ENCODE peak calls at places on chromosome 17, in ten cellular contexts. O is endodermal cell, A is left ventricle myocardium inferior, S is spleen, P is fibroblast of lung, D is heart right ventricle, K is psoas muscle, Y is AG04450, L is dorsolateral prefrontal cortex, E is caudate nucleus. J is an unnamed sample.

GRCh38 chr17:16282522-16282921 is 65.5 kb downstream of the PIGL start:
- DNase-seq in P (peak; percentile 97), D (no peak), O (no peak), S (no peak), K (no peak), E (no peak), Y (peak; percentile 66), L (no peak), A (no peak), J (peak; percentile 26)

GRCh38 chr17:17874478-17874877 is 37.7 kb upstream of the SREBF1 start:
- DNase-seq in L (no peak), O (no peak), D (no peak), P (peak; percentile 78), A (no peak), S (no peak), Y (peak; percentile 44), E (no peak), K (no peak), J (peak; percentile 57)

GRCh38 chr17:40782450-40782849 is at the start of gene KRT27:
- DNase-seq in P (no peak), Y (no peak), D (no peak), S (no peak), A (no peak), K (no peak), L (no peak), O (no peak), E (no peak), J (no peak)

GRCh38 chr17:410674-411401 is 58.2 kb upstream of the RPH3AL start:
- DNase-seq in A (no peak), D (no peak), P (peak; percentile 40), L (peak; percentile 29), O (no peak), E (no peak), K (no peak), Y (no peak), S (peak; percentile 80), J (no peak)

GRCh38 chr17:21285164-21286065 is 904 bp downstream of the MAP2K3 start:
- DNase-seq in E (no peak), A (no peak), D (no peak), K (peak; percentile 61), S (no peak), L (no peak), Y (no peak), O (peak; percentile 73), P (peak; percentile 57), J (no peak)

GRCh38 chr17:76002100-76002499 is 1.4 kb downstream of the CDK3 start:
- DNase-seq in E (no peak), S (no peak), Y (no peak), P (no peak), L (no peak), A (no peak), K (no peak), O (peak; percentile 47), D (no peak), J (no peak)

GRCh38 chr17:39548494-39548893 is 59.2 kb downstream of the NEUROD2 start:
- DNase-seq in K (peak; percentile 25), Y (no peak), E (no peak), A (peak; percentile 44), P (no peak), D (no peak), O (no peak), S (no peak), L (no peak), J (no peak)

GRCh38 chr17:46742539-46743270 is 75.8 kb downstream of the WNT3 start:
- DNase-seq in Y (peak; percentile 39), D (no peak), L (no peak), O (no peak), P (peak; percentile 87), S (no peak), K (no peak), A (no peak), E (no peak), J (peak; percentile 80)

GRCh38 chr17:80181431-80181830 is 11.6 kb downstream of the CARD14 start:
- DNase-seq in P (no peak), A (no peak), Y (no peak), O (no peak), D (no peak), E (no peak), K (no peak), S (no peak), L (no peak), J (no peak)

GRCh38 chr17:41060052-41060604 is at the start of gene KRTAP2-3:
- DNase-seq in D (no peak), S (no peak), K (no peak), P (peak; percentile 99), L (no peak), O (no peak), Y (peak; percentile 87), E (no peak), A (no peak), J (peak; percentile 96)

GRCh38 chr17:2871720-2872119 is 75.5 kb downstream of the RAP1GAP2 start:
- DNase-seq in A (no peak), D (no peak), L (no peak), E (no peak), K (no peak), O (no peak), Y (no peak), P (no peak), S (no peak), J (no peak)

GRCh38 chr17:57861000-57861736 is 11.3 kb upstream of the MRPS23 start:
- DNase-seq in L (no peak), A (peak; percentile 64), Y (no peak), S (peak; percentile 91), D (peak; percentile 56), O (peak; percentile 88), P (peak; percentile 59), K (peak; percentile 64), E (no peak), J (no peak)

GRCh38 chr17:57864273-57864672 is 14.4 kb upstream of the MRPS23 start:
- DNase-seq in P (no peak), E (no peak), Y (no peak), K (no peak), S (no peak), L (no peak), A (no peak), D (no peak), O (peak; percentile 51), J (no peak)

GRCh38 chr17:57861737-57862409 is 12.0 kb upstream of the MRPS23 start:
- DNase-seq in O (peak; percentile 85), Y (no peak), P (peak; percentile 41), A (peak; percentile 78), S (peak; percentile 85), L (no peak), D (peak; percentile 74), E (no peak), K (peak; percentile 81), J (no peak)

GRCh38 chr17:57862990-57863667 is 13.3 kb upstream of the MRPS23 start:
- DNase-seq in S (no peak), E (no peak), P (peak; percentile 27), D (no peak), Y (no peak), L (peak; percentile 79), O (peak; percentile 74), A (no peak), K (no peak), J (no peak)

GRCh38 chr17:57862410-57862989 is 12.7 kb upstream of the MRPS23 start:
- DNase-seq in S (no peak), Y (no peak), A (no peak), D (no peak), P (no peak), E (no peak), K (no peak), L (no peak), O (peak; percentile 67), J (no peak)
- H3K27ac ChIP-seq in S (no peak overlapping the region), Y (peak overlapping the region; percentile 31), A (peak overlapping the region; percentile 81), D (peak overlapping the region; percentile 83), P (peak overlapping the region; percentile 78), E (peak overlapping the region; percentile 44), K (peak overlapping the region; percentile 93), L (peak overlapping the region; percentile 80), O (no peak overlapping the region), J (no peak overlapping the region)

GRCh38 chr17:47844814-47845453 is 3.9 kb upstream of the SCRN2 start:
- DNase-seq in A (no peak), E (no peak), K (no peak), D (no peak), S (no peak), Y (no peak), O (no peak), P (no peak), L (no peak), J (no peak)

GRCh38 chr17:47846741-47847340 is 4.1 kb downstream of the SP6 start:
- DNase-seq in A (no peak), E (no peak), S (no peak), P (no peak), K (no peak), O (peak; percentile 89), L (no peak), D (no peak), Y (no peak), J (no peak)

GRCh38 chr17:47848198-47848513 is 2.8 kb downstream of the SP6 start:
- DNase-seq in E (no peak), S (no peak), Y (no peak), P (no peak), D (no peak), L (no peak), A (no peak), O (no peak), K (no peak), J (no peak)

GRCh38 chr17:47850373-47850691 is 631 bp downstream of the SP6 start:
- DNase-seq in L (no peak), K (no peak), S (peak; percentile 51), D (no peak), E (no peak), P (no peak), A (no peak), O (no peak), Y (no peak), J (no peak)

GRCh38 chr17:47847341-47848197 is 3.4 kb downstream of the SP6 start:
- DNase-seq in E (no peak), L (no peak), K (no peak), D (no peak), O (peak; percentile 94), P (no peak), Y (no peak), A (no peak), S (no peak), J (no peak)
- H3K27ac ChIP-seq in E (no peak overlapping the region), L (no peak overlapping the region), K (no peak overlapping the region), D (no peak overlapping the region), O (no peak overlapping the region), P (no peak overlapping the region), Y (no peak overlapping the region), A (no peak overlapping the region), S (no peak overlapping the region), J (no peak overlapping the region)

GRCh38 chr17:50057521-50057991 is 1.6 kb downstream of the ITGA3 start:
- DNase-seq in D (no peak), A (no peak), P (no peak), O (peak; percentile 51), E (no peak), K (no peak), S (peak; percentile 64), L (no peak), Y (no peak), J (no peak)
- H3K27ac ChIP-seq in D (no peak overlapping the region), A (peak overlapping the region; percentile 91), P (peak overlapping the region; percentile 36), O (no peak overlapping the region), E (no peak overlapping the region), K (peak overlapping the region; percentile 92), S (no peak overlapping the region), L (no peak overlapping the region), Y (peak overlapping the region; percentile 21), J (peak overlapping the region; percentile 100)

GRCh38 chr17:48047113-48047740 is 932 bp upstream of the NFE2L1 start:
- DNase-seq in S (peak; percentile 95), Y (no peak), P (peak; percentile 22), A (no peak), O (peak; percentile 61), K (no peak), L (no peak), D (no peak), E (no peak), J (no peak)
- H3K27ac ChIP-seq in S (peak overlapping the region; percentile 98), Y (peak overlapping the region; percentile 98), P (peak overlapping the region; percentile 79), A (peak overlapping the region; percentile 97), O (peak overlapping the region; percentile 91), K (peak overlapping the region; percentile 97), L (peak overlapping the region; percentile 91), D (peak overlapping the region; percentile 94), E (peak overlapping the region; percentile 96), J (peak overlapping the region; percentile 96)

GRCh38 chr17:18967806-18968744 is 16.1 kb downstream of the SLC5A10 start:
- DNase-seq in D (no peak), P (no peak), O (peak; percentile 64), L (no peak), S (no peak), Y (no peak), E (no peak), A (no peak), K (no peak), J (no peak)
- H3K27ac ChIP-seq in D (no peak overlapping the region), P (no peak overlapping the region), O (peak overlapping the region; percentile 49), L (no peak overlapping the region), S (no peak overlapping the region), Y (no peak overlapping the region), E (no peak overlapping the region), A (no peak overlapping the region), K (no peak overlapping the region), J (peak overlapping the region; percentile 78)

J was measured in epithelial cell of prostate.